ENCODE peak calls at places on chromosomes 13 and 19, in four cellular contexts. N, A, J and R are unnamed samples.

GRCh38 chr19:57830071-57830602 is at the start of gene ZNF587B:
- DNase-seq in N (no peak), A (no peak), J (peak), R (peak)

GRCh38 chr19:18049390-18049789 is 37.3 kb downstream of the IL12RB1 start:
- DNase-seq in N (no peak), A (peak), J (no peak), R (peak)

GRCh38 chr19:12450817-12451216 is 10.0 kb upstream of the ZNF443 start:
- DNase-seq in N (no peak), A (no peak), J (no peak), R (no peak)

GRCh38 chr13:100378533-100378932 is 210.1 kb downstream of the GGACT start:
- DNase-seq in N (no peak), A (no peak), J (no peak), R (no peak)

GRCh38 chr13:43935878-43936277 is 56.2 kb downstream of the LACC1 start:
- DNase-seq in N (no peak), A (no peak), J (no peak), R (no peak)

GRCh38 chr19:13849991-13850909 is 26.7 kb upstream of the NANOS3 start:
- DNase-seq in N (no peak), A (no peak), J (peak), R (peak)

GRCh38 chr19:5894704-5895349 is 8.8 kb downstream of the NDUFA11 start:
- DNase-seq in N (no peak), A (no peak), J (no peak), R (peak)

GRCh38 chr13:63381078-63381859 is 1965.6 kb upstream of the PCDH20 start:
- DNase-seq in N (no peak), A (no peak), J (no peak), R (no peak)

GRCh38 chr19:47274071-47274890 is at the start of gene INAFM1:
- DNase-seq in N (peak), A (peak), J (peak), R (peak)

GRCh38 chr19:13962738-13963602 is 10.7 kb downstream of the DCAF15 start:
- DNase-seq in N (no peak), A (no peak), J (no peak), R (peak)

GRCh38 chr13:23440821-23441608 is 7.5 kb upstream of the SACS start:
- DNase-seq in N (no peak), A (no peak), J (no peak), R (no peak)

GRCh38 chr19:2187164-2187563 is 23.4 kb downstream of the DOT1L start:
- DNase-seq in N (no peak), A (no peak), J (no peak), R (no peak)

GRCh38 chr13:110312669-110313031 is 5.6 kb downstream of the COL4A2 start:
- DNase-seq in N (no peak), A (no peak), J (no peak), R (no peak)

GRCh38 chr13:53010374-53011105 is 18.1 kb upstream of the OLFM4 start:
- DNase-seq in N (no peak), A (no peak), J (peak), R (no peak)